ENCODE peak calls at places on chromosomes 4 and X, in ten cellular contexts. J is A549; L is T-helper 2 cell; E is stimulated activated CD8-positive, alpha-beta memory T cell treated with anti-CD3 and anti-CD28 coated beads, Interleukin-15, amount 100 ng/mL, for 4 hours; Y is activated T-cell treated with anti-CD3 and anti-CD28 coated beads for 1 hour; R is H9; A is amniotic stem cell; V is tibial artery; W is activated CD4-positive, alpha-beta T cell treated with anti-CD3 and anti-CD28 coated beads, Interleukin-2, amount 50 U/mL, for 24 hours; O is adipocyte. X is an unnamed sample.

GRCh38 chrX:125202486-125203378 is 116.9 kb upstream of the TEX13C start:
- DNase-seq in W (no peak), V (no peak), E (no peak), R (peak), L (no peak), J (no peak), Y (no peak), A (no peak), O (no peak), X (no peak)

GRCh38 chr4:57151481-57151880 is 41.3 kb upstream of the IGFBP7 start:
- DNase-seq in O (no peak), V (no peak), J (peak), Y (no peak), R (no peak), E (no peak), W (no peak), A (no peak), L (no peak), X (no peak)

GRCh38 chrX:28651186-28651585 is 63.9 kb downstream of the IL1RAPL1 start:
- DNase-seq in O (no peak), V (no peak), L (no peak), J (no peak), W (no peak), Y (no peak), R (no peak), E (no peak), A (no peak), X (no peak)

GRCh38 chr4:70747874-70748273 is 26.1 kb downstream of the RUFY3 start:
- DNase-seq in A (no peak), L (no peak), Y (no peak), V (no peak), W (no peak), J (no peak), O (no peak), R (no peak), E (no peak), X (peak)

GRCh38 chr4:40292313-40292759 is 42.8 kb upstream of the CHRNA9 start:
- DNase-seq in V (no peak), L (no peak), Y (no peak), O (no peak), R (no peak), E (no peak), A (no peak), J (peak), W (no peak), X (peak)

GRCh38 chr4:7209699-7210098 is 17.4 kb downstream of the SORCS2 start:
- DNase-seq in L (no peak), E (no peak), R (no peak), A (no peak), V (no peak), O (no peak), J (no peak), W (no peak), Y (no peak), X (peak)

GRCh38 chrX:64447207-64447606 is 52.0 kb upstream of the MTMR8 start:
- DNase-seq in V (no peak), R (no peak), W (no peak), O (no peak), E (no peak), L (no peak), Y (no peak), A (no peak), J (no peak), X (no peak)

GRCh38 chrX:95956780-95957179 is 727.9 kb upstream of the DIAPH2 start:
- DNase-seq in Y (no peak), O (no peak), L (no peak), R (peak), A (no peak), W (no peak), J (no peak), V (no peak), E (no peak), X (no peak)

GRCh38 chr4:3495341-3495975 is 32.4 kb downstream of the DOK7 start:
- DNase-seq in O (no peak), E (no peak), J (no peak), R (no peak), Y (no peak), A (no peak), V (no peak), W (no peak), L (no peak), X (no peak)

GRCh38 chrX:116230136-116230886 is 59.8 kb downstream of the AGTR2 start:
- DNase-seq in A (no peak), L (no peak), W (no peak), R (no peak), O (peak), E (no peak), V (no peak), Y (no peak), J (peak), X (no peak)

GRCh38 chr4:2852481-2852881 is 8.8 kb downstream of the ADD1 start:
- DNase-seq in O (no peak), R (no peak), A (no peak), J (no peak), W (no peak), V (no peak), L (no peak), E (no peak), Y (no peak), X (no peak)

GRCh38 chr4:144615182-144615581 is 30.8 kb upstream of the HHIP start:
- DNase-seq in Y (no peak), E (no peak), O (no peak), R (no peak), V (no peak), W (no peak), A (no peak), J (no peak), L (no peak), X (peak)

GRCh38 chrX:30373479-30373878 is 64.3 kb upstream of the NR0B1 start:
- DNase-seq in J (no peak), Y (no peak), V (no peak), O (no peak), A (no peak), E (no peak), R (no peak), W (no peak), L (no peak), X (no peak)

GRCh38 chr4:87543835-87544461 is 14.8 kb upstream of the SPARCL1 start:
- DNase-seq in V (peak), E (no peak), L (no peak), R (no peak), W (no peak), Y (no peak), O (peak), J (peak), A (peak), X (peak)

GRCh38 chr4:155271557-155271956 is 63.1 kb downstream of the NPY2R start:
- DNase-seq in J (peak), W (no peak), R (no peak), O (peak), E (no peak), V (no peak), Y (no peak), A (no peak), L (no peak), X (peak)

GRCh38 chr4:139416073-139416673 is 37.7 kb upstream of the RAB33B start:
- DNase-seq in V (no peak), E (no peak), L (no peak), W (no peak), J (peak), R (no peak), Y (no peak), A (no peak), O (peak), X (peak)

X was measured in fibroblast of the aortic adventitia.